ENCODE peak calls at places on chromosomes 12 and 14, in four cellular contexts. One of them, this sample, is unnamed.

GRCh38 chr14:95533822-95534221 is 1.0 kb upstream of the GLRX5 start:
- DNase-seq in uterus: no peak
- DNase-seq in ovary: no peak
- DNase-seq in adrenal gland: peak; percentile 27
- DNase-seq in this sample: no peak

GRCh38 chr12:1606021-1606622 is 11.7 kb upstream of the FBXL14 start:
- DNase-seq in ovary: peak; percentile 97
- DNase-seq in adrenal gland: peak; percentile 95
- DNase-seq in uterus: peak; percentile 92
- DNase-seq in this sample: peak; percentile 93

GRCh38 chr12:13153180-13153579 is 43.3 kb upstream of the EMP1 start:
- DNase-seq in uterus: no peak
- DNase-seq in adrenal gland: no peak
- DNase-seq in ovary: no peak
- DNase-seq in this sample: no peak

GRCh38 chr12:106704081-106704480 is 70.4 kb upstream of the RIC8B start:
- DNase-seq in adrenal gland: no peak
- DNase-seq in ovary: no peak
- DNase-seq in uterus: no peak
- DNase-seq in this sample: no peak

GRCh38 chr12:115455268-115455681 is 771.3 kb upstream of the TBX3 start:
- DNase-seq in ovary: no peak
- DNase-seq in adrenal gland: no peak
- DNase-seq in uterus: no peak
- DNase-seq in this sample: no peak

GRCh38 chr12:12443482-12443881 is 86.6 kb downstream of the BORCS5 start:
- DNase-seq in adrenal gland: peak; percentile 42
- DNase-seq in ovary: peak; percentile 41
- DNase-seq in uterus: peak; percentile 81
- DNase-seq in this sample: peak; percentile 60

GRCh38 chr12:6383572-6384498 is at the start of gene LTBR:
- DNase-seq in adrenal gland: peak; percentile 98
- DNase-seq in uterus: peak; percentile 96
- DNase-seq in ovary: peak; percentile 95
- DNase-seq in this sample: peak; percentile 98

GRCh38 chr14:71690478-71690877 is 241.8 kb upstream of the RGS6 start:
- DNase-seq in adrenal gland: no peak
- DNase-seq in ovary: no peak
- DNase-seq in uterus: no peak
- DNase-seq in this sample: no peak

GRCh38 chr12:27003421-27004311 is 10.5 kb downstream of the TM7SF3 start:
- DNase-seq in adrenal gland: no peak
- DNase-seq in ovary: no peak
- DNase-seq in uterus: no peak
- DNase-seq in this sample: no peak

GRCh38 chr12:50050410-50051280 is 6.8 kb upstream of the ASIC1 start:
- DNase-seq in adrenal gland: peak; percentile 38
- DNase-seq in uterus: peak; percentile 82
- DNase-seq in ovary: peak; percentile 79
- DNase-seq in this sample: peak; percentile 79

GRCh38 chr14:91328313-91329050 is 84.0 kb upstream of the GPR68 start:
- DNase-seq in uterus: no peak
- DNase-seq in adrenal gland: no peak
- DNase-seq in ovary: no peak
- DNase-seq in this sample: no peak

GRCh38 chr14:91327661-91328312 is 83.3 kb upstream of the GPR68 start:
- DNase-seq in uterus: no peak
- DNase-seq in ovary: no peak
- DNase-seq in adrenal gland: no peak
- DNase-seq in this sample: no peak

GRCh38 chr14:91330846-91331245 is 86.3 kb upstream of the GPR68 start:
- DNase-seq in adrenal gland: no peak
- DNase-seq in ovary: no peak
- DNase-seq in uterus: no peak
- DNase-seq in this sample: no peak

GRCh38 chr14:91330111-91330696 is 85.7 kb upstream of the GPR68 start:
- DNase-seq in uterus: no peak
- DNase-seq in adrenal gland: no peak
- DNase-seq in ovary: no peak
- DNase-seq in this sample: no peak

GRCh38 chr14:91329615-91330014 is 85.1 kb upstream of the GPR68 start:
- DNase-seq in ovary: no peak
- DNase-seq in adrenal gland: no peak
- DNase-seq in uterus: no peak
- DNase-seq in this sample: no peak
- H3K4me1 ChIP-seq in ovary: peaks cover 6% of the 10 kb centered on the region
- H3K4me1 ChIP-seq in adrenal gland: no peaks in the 10 kb centered on the region
- H3K4me1 ChIP-seq in uterus: no peaks in the 10 kb centered on the region
- H3K4me1 ChIP-seq in this sample: no peaks in the 10 kb centered on the region

GRCh38 chr12:127063339-127064090 is 1203.5 kb upstream of the TMEM132C start:
- DNase-seq in uterus: no peak
- DNase-seq in adrenal gland: no peak
- DNase-seq in ovary: no peak
- DNase-seq in this sample: no peak
- H3K4me3 ChIP-seq in uterus: no peak overlapping the region
- H3K4me3 ChIP-seq in adrenal gland: no peak overlapping the region
- H3K4me3 ChIP-seq in ovary: no peak overlapping the region
- H3K4me3 ChIP-seq in this sample: no peak overlapping the region

DNA sequence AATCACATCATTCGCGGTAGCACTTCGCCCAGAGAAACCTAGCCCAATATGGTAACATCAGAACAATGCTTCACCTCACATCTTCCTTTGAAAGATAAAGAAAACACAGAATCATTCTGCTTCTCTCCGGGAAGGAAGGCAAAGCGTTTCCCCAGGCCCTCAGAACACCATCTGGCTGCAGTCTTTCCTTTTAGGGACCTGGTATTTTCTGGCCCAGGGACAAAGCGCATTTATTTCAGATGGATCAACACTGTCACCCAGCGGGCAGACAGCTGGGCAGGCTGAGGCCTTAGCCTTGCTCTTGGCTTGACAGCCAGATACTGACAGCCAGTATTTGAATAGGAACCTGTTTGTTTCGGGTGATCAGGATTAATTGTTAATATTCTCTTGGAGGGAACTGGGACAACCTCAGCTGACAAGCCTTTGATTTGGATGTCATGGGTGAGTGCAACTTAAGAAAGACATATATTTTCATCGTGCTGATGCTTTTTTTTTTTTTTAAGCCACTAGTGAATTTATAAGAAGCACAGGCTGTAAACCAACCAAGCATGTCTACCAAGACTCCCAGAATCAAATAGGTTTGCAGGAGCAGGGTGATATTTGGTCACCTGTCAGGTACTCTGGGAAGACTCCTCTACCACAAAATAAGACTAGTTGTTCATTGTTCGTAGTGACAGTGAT is 118.9 kb downstream of the VEZT start:
- DNase-seq in adrenal gland: peak; percentile 85
- DNase-seq in ovary: peak; percentile 71
- DNase-seq in uterus: peak; percentile 83
- DNase-seq in this sample: peak; percentile 79
- TF ChIP-seq CTCF in adrenal gland: peak; percentile 66
- TF ChIP-seq CTCF in ovary: peak; percentile 76
- TF ChIP-seq CTCF in uterus: peak; percentile 77
- TF ChIP-seq CTCF in this sample: peak; percentile 92

DNA sequence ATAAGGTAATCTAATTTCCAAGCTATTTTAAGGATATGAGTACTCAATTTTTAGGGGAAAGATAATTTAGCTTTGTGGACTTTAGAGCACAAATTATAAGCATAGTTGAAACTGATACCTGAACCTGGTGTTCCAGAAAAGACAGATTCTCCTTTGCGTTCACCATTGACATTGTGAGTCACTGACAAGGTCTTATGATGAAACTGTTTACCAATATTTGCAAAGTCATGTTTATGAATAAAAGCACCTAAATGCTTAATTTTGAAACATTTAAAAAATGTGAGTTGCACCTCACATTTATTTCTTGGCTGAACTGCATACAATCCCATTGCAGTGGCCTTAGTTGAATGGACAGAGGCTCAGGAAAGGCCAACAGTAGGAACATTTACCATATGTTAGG is 3.9 kb downstream of the BCAT1 start:
- DNase-seq in uterus: no peak
- DNase-seq in adrenal gland: no peak
- DNase-seq in ovary: no peak
- DNase-seq in this sample: no peak
- H3K4me1 ChIP-seq in uterus: no peaks in the 10 kb centered on the region
- H3K4me1 ChIP-seq in adrenal gland: no peaks in the 10 kb centered on the region
- H3K4me1 ChIP-seq in ovary: peaks cover 5% of the 10 kb centered on the region
- H3K4me1 ChIP-seq in this sample: no peaks in the 10 kb centered on the region

GRCh38 chr14:99271288-99271941 is 582 bp downstream of the BCL11B start:
- DNase-seq in ovary: no peak
- DNase-seq in uterus: no peak
- DNase-seq in adrenal gland: no peak
- DNase-seq in this sample: no peak
- H3K4me3 ChIP-seq in ovary: peak overlapping the region; percentile 28
- H3K4me3 ChIP-seq in uterus: peak overlapping the region; percentile 29
- H3K4me3 ChIP-seq in adrenal gland: no peak overlapping the region
- H3K4me3 ChIP-seq in this sample: peak overlapping the region; percentile 58

DNA sequence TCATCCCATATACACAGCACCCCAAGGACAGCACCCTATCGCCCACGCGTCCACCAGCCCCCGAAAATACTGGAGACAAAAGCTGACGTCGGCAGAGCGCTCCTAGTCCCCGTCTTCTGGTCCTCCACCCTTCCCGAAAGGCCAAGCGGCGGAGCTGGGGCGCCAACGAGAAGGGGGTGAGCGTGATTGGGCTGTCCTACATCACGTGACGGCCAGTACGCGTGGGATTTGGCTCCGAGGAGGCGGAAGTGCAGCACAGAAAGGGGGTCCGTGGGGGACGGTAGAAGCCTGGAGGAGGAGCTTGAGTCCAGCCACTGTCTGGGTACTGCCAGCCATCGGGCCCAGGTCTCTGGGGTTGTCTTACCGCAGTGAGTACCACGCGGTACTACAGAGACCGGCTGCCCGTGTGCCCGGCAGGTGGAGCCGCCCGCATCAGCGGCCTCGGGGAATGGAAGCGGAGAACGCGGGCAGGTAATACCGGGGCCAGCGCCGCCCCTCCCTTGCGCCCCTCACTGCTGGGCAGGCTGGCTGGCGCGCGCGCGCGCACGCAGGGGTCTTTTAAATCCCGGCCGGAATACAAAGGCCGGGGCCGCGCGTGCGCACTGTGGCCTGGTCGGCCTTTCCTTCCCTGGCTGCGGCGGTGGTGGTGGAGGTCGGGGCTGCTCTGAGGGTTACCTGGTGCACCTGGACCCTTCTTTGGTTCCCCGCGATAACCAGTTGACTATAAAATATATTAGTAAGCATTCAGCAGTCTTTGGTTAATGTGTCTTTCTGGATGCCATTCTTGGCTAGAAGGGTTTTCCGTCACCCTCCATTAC is at the start of gene TDG:
- DNase-seq in adrenal gland: peak; percentile 99
- DNase-seq in uterus: peak; percentile 98
- DNase-seq in ovary: peak; percentile 98
- DNase-seq in this sample: peak; percentile 99
- TF ChIP-seq CTCF in adrenal gland: no peak
- TF ChIP-seq CTCF in uterus: peak; percentile 19
- TF ChIP-seq CTCF in ovary: peak; percentile 7
- TF ChIP-seq CTCF in this sample: no peak

GRCh38 chr12:120914794-120915193 is 10.6 kb upstream of the SPPL3 start:
- DNase-seq in adrenal gland: no peak
- DNase-seq in ovary: no peak
- DNase-seq in uterus: no peak
- DNase-seq in this sample: no peak
- H3K4me1 ChIP-seq in adrenal gland: no peaks in the 10 kb centered on the region
- H3K4me1 ChIP-seq in ovary: no peaks in the 10 kb centered on the region
- H3K4me1 ChIP-seq in uterus: no peaks in the 10 kb centered on the region
- H3K4me1 ChIP-seq in this sample: no peaks in the 10 kb centered on the region

GRCh38 chr12:53626702-53627169 is 554 bp upstream of the ATF7 start:
- DNase-seq in uterus: no peak
- DNase-seq in ovary: no peak
- DNase-seq in adrenal gland: no peak
- DNase-seq in this sample: no peak
- H3K4me3 ChIP-seq in uterus: peak overlapping the region; percentile 70
- H3K4me3 ChIP-seq in ovary: peak overlapping the region; percentile 74
- H3K4me3 ChIP-seq in adrenal gland: no peak overlapping the region
- H3K4me3 ChIP-seq in this sample: peak overlapping the region; percentile 77

DNA sequence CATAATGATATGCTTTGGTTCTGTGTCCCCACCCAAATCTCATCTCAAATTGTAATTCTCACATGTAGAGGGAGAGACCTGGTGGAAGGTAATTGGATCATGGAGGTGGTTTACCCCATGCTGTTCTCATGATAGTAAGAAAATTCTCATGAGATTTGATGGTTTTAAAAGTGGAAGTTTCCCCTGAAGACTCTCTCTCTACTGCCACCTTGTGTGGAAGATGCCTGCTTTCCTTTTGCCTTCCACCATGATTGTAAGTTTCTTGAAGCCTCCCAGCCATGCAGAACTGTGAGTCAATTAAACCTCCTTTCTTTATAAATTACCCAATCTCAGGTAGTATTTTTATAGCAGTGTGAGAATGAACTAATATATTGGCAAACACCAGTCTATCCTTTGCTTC is 260.4 kb upstream of the PPFIA2 start:
- DNase-seq in ovary: no peak
- DNase-seq in adrenal gland: no peak
- DNase-seq in uterus: no peak
- DNase-seq in this sample: no peak
- TF ChIP-seq CTCF in ovary: no peak
- TF ChIP-seq CTCF in adrenal gland: no peak
- TF ChIP-seq CTCF in uterus: no peak
- TF ChIP-seq CTCF in this sample: no peak

This sample was measured in psoas muscle.